ENCODE peak calls at places on chromosomes 13 and 19, in six cellular contexts. R is activated gamma-delta T cell treated with Interleukin-2 at 50 U/mL for 16 hours, T is adrenal gland, B is neuronal stem cell, M is anterior cingulate cortex, S is NCI-H1105 treated with DMSO at 0.1 percent for 48 hours. Q is an unnamed sample.

GRCh38 chr13:28820099-28821051 is at the start of gene MTUS2:
- DNase-seq in S (peak; percentile 47), T (no peak), M (no peak), R (no peak), B (peak; percentile 6), Q (peak; percentile 15)

GRCh38 chr13:20358022-20358421 is 125.9 kb upstream of the GJB6 start:
- DNase-seq in S (no peak), R (no peak), B (no peak), M (no peak), T (no peak), Q (no peak)

GRCh38 chr13:95624020-95624419 is 20.5 kb downstream of the DZIP1 start:
- DNase-seq in B (peak; percentile 51), M (no peak), T (peak; percentile 35), S (peak; percentile 22), R (no peak), Q (peak; percentile 45)

GRCh38 chr13:109331898-109332297 is 454.5 kb downstream of the IRS2 start:
- DNase-seq in M (no peak), B (no peak), T (no peak), S (peak; percentile 98), R (no peak), Q (no peak)

GRCh38 chr13:99119686-99120085 is 81.0 kb upstream of the UBAC2 start:
- DNase-seq in M (no peak), S (no peak), T (no peak), B (no peak), R (no peak), Q (no peak)

GRCh38 chr19:51259348-51260245 is 8.7 kb downstream of the SIGLECL1 start:
- DNase-seq in T (peak; percentile 45), M (peak; percentile 0), B (peak; percentile 33), R (peak; percentile 35), S (peak; percentile 1), Q (peak; percentile 66)

GRCh38 chr13:21913010-21913409 is 242.1 kb downstream of the FGF9 start:
- DNase-seq in R (no peak), S (no peak), M (no peak), T (no peak), B (peak; percentile 32), Q (peak; percentile 42)

GRCh38 chr13:24644051-24644450 is 36.2 kb upstream of the ATP12A start:
- DNase-seq in B (no peak), R (no peak), M (no peak), T (peak; percentile 29), S (no peak), Q (no peak)

GRCh38 chr13:26052136-26052736 is 420 bp upstream of the SHISA2 start:
- DNase-seq in T (no peak), R (no peak), M (no peak), B (no peak), S (no peak), Q (no peak)

GRCh38 chr13:35727881-35728280 is 251.4 kb upstream of the MAB21L1 start:
- DNase-seq in B (no peak), T (no peak), S (no peak), R (no peak), M (no peak), Q (no peak)

GRCh38 chr19:45924891-45925447 is 10.4 kb upstream of the NANOS2 start:
- DNase-seq in M (no peak), R (no peak), T (no peak), S (no peak), B (no peak), Q (no peak)

GRCh38 chr19:10033614-10034013 is 20.3 kb downstream of the RDH8 start:
- DNase-seq in B (no peak), S (no peak), R (no peak), T (no peak), M (no peak), Q (no peak)

GRCh38 chr13:99962242-99962641 is 9.3 kb downstream of the ZIC5 start:
- DNase-seq in T (no peak), S (peak; percentile 16), M (no peak), B (no peak), R (no peak), Q (no peak)

GRCh38 chr13:99176309-99177276 is 24.1 kb upstream of the UBAC2 start:
- DNase-seq in B (peak; percentile 59), M (peak; percentile 26), T (peak; percentile 86), S (peak; percentile 51), R (peak; percentile 82), Q (peak; percentile 77)

GRCh38 chr19:30077851-30078355 is 135.9 kb downstream of the URI1 start:
- DNase-seq in S (no peak), M (no peak), R (no peak), B (no peak), T (no peak), Q (no peak)

GRCh38 chr13:32645854-32646253 is 59.6 kb downstream of the PDS5B start:
- DNase-seq in R (no peak), T (no peak), B (no peak), S (no peak), M (no peak), Q (no peak)

GRCh38 chr13:113802761-113803160 is 43.7 kb downstream of the TMEM255B start:
- DNase-seq in S (no peak), B (no peak), M (no peak), R (no peak), T (no peak), Q (no peak)

GRCh38 chr19:40705362-40705651 is 11.4 kb downstream of the COQ8B start:
- DNase-seq in T (no peak), M (no peak), S (no peak), B (no peak), R (no peak), Q (no peak)

GRCh38 chr13:47678201-47678963 is 322.7 kb downstream of the SUCLA2 start:
- DNase-seq in S (no peak), T (no peak), R (no peak), M (no peak), B (peak; percentile 5), Q (no peak)

GRCh38 chr19:18470153-18470552 is 32.2 kb upstream of the ISYNA1 start:
- DNase-seq in M (no peak), B (no peak), S (peak; percentile 3), R (no peak), T (no peak), Q (peak; percentile 44)

GRCh38 chr13:98157609-98158008 is 14.7 kb downstream of the FARP1 start:
- DNase-seq in B (no peak), S (no peak), M (no peak), T (no peak), R (no peak), Q (no peak)

GRCh38 chr19:40588110-40588854 is 11.6 kb downstream of the SHKBP1 start:
- DNase-seq in S (no peak), M (no peak), R (no peak), T (no peak), B (no peak), Q (no peak)

GRCh38 chr13:65841156-65841555 is 1389.0 kb downstream of the PCDH9 start:
- DNase-seq in S (no peak), M (no peak), R (no peak), B (no peak), T (no peak), Q (no peak)

Q was measured in endothelial cell.